ENCODE peak calls at places on chromosomes 5 and 9, in five cellular contexts. One of them, this sample, is unnamed.

GRCh38 chr9:133087429-133088145 is 25.8 kb downstream of the CEL start:
- DNase-seq in GM10248: no peak
- DNase-seq in A549: no peak
- DNase-seq in IMR-90: no peak
- DNase-seq in tibial artery: no peak
- DNase-seq in this sample: no peak

GRCh38 chr9:136014928-136015633 is 53.9 kb upstream of the UBAC1 start:
- DNase-seq in GM10248: no peak
- DNase-seq in IMR-90: no peak
- DNase-seq in tibial artery: peak; percentile 13
- DNase-seq in A549: no peak
- DNase-seq in this sample: peak; percentile 7

GRCh38 chr9:89498845-89499480 is 1.1 kb upstream of the SEMA4D start:
- DNase-seq in tibial artery: no peak
- DNase-seq in A549: no peak
- DNase-seq in IMR-90: no peak
- DNase-seq in GM10248: no peak
- DNase-seq in this sample: no peak

GRCh38 chr5:68449380-68449779 is 233.8 kb downstream of the PIK3R1 start:
- DNase-seq in GM10248: no peak
- DNase-seq in tibial artery: peak; percentile 45
- DNase-seq in A549: no peak
- DNase-seq in IMR-90: no peak
- DNase-seq in this sample: peak; percentile 87

GRCh38 chr9:126151031-126151670 is 175.5 kb upstream of the MVB12B start:
- DNase-seq in A549: no peak
- DNase-seq in tibial artery: no peak
- DNase-seq in IMR-90: no peak
- DNase-seq in GM10248: no peak
- DNase-seq in this sample: no peak

GRCh38 chr5:61575103-61575502 is 243.0 kb downstream of the ZSWIM6 start:
- DNase-seq in tibial artery: no peak
- DNase-seq in GM10248: no peak
- DNase-seq in IMR-90: peak; percentile 77
- DNase-seq in A549: no peak
- DNase-seq in this sample: no peak

GRCh38 chr9:18596920-18597319 is 123.0 kb downstream of the ADAMTSL1 start:
- DNase-seq in tibial artery: no peak
- DNase-seq in A549: no peak
- DNase-seq in GM10248: no peak
- DNase-seq in IMR-90: peak; percentile 77
- DNase-seq in this sample: no peak

GRCh38 chr5:98638701-98639100 is 134.8 kb upstream of the RGMB start:
- DNase-seq in IMR-90: peak; percentile 87
- DNase-seq in A549: no peak
- DNase-seq in tibial artery: peak; percentile 57
- DNase-seq in GM10248: no peak
- DNase-seq in this sample: no peak

GRCh38 chr9:99557816-99558215 is 263.9 kb upstream of the NR4A3 start:
- DNase-seq in IMR-90: no peak
- DNase-seq in GM10248: no peak
- DNase-seq in tibial artery: no peak
- DNase-seq in A549: no peak
- DNase-seq in this sample: no peak

GRCh38 chr9:3887798-3888495 is 362.1 kb upstream of the RFX3 start:
- DNase-seq in IMR-90: no peak
- DNase-seq in A549: no peak
- DNase-seq in GM10248: no peak
- DNase-seq in tibial artery: no peak
- DNase-seq in this sample: no peak

DNA sequence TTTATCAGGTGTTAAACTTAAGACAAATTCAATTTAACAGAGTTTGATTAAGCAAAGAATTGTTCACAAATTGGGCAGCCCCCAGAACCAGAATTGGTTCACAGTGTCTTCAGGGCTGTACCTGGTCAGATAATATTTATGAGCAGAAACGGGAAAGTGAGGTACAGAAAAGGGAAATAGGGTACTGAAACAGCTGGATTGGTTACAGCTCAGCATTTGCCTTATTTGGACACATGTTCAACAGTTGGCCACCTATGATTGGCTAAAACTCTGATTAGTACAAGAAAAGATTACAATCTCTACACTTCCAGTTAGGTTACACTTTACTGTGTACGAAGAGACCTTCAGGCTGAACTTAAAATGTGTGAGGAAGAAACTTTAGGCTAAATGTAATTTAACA is 18.7 kb downstream of the LRRC70 start:
- DNase-seq in GM10248: no peak
- DNase-seq in tibial artery: no peak
- DNase-seq in IMR-90: no peak
- DNase-seq in A549: no peak
- DNase-seq in this sample: no peak
- TF ChIP-seq CTCF in GM10248: no peak
- TF ChIP-seq CTCF in tibial artery: no peak
- TF ChIP-seq CTCF in IMR-90: no peak
- TF ChIP-seq CTCF in A549: no peak
- TF ChIP-seq CTCF in this sample: no peak

DNA sequence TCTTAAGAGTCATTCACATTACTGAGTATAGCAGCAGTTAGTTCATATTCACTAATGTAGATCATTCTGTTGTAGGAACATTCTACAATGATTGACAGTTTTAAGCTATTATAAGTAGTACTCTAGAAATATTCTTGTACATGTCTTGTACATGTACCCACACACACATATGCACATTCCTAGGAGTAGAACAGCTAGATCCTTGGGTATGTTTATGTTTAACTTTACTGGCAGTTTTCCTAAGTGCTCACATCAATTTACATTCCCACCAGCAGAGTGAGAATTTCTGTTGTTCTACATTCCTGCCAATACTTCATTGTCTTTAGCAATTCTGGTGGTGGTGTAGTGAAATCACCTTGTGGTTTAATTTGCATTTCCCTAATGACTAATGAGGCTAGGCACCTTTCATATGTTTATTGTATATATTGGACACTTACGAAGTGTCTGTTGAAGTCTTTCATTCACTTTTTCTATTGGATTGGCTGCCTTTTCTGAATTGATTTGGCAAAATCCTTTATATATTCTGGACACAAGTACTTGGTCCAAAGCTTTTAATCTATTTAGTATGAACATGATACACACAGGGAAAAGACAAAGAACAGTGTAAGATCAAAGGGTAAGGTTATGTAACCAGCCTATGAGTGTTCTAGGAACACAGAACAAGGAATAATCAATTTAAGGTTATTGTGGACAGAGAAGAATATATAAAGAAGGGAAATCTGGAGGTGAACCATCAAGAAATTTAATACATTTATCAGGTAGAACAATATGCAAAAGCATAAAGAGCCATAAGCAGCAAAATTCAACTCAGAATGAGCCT is 95.6 kb downstream of the MLLT3 start:
- DNase-seq in A549: no peak
- DNase-seq in GM10248: no peak
- DNase-seq in IMR-90: peak; percentile 44
- DNase-seq in tibial artery: no peak
- DNase-seq in this sample: no peak
- TF ChIP-seq CTCF in A549: no peak
- TF ChIP-seq CTCF in GM10248: no peak
- TF ChIP-seq CTCF in IMR-90: peak; percentile 32
- TF ChIP-seq CTCF in tibial artery: no peak
- TF ChIP-seq CTCF in this sample: no peak

DNA sequence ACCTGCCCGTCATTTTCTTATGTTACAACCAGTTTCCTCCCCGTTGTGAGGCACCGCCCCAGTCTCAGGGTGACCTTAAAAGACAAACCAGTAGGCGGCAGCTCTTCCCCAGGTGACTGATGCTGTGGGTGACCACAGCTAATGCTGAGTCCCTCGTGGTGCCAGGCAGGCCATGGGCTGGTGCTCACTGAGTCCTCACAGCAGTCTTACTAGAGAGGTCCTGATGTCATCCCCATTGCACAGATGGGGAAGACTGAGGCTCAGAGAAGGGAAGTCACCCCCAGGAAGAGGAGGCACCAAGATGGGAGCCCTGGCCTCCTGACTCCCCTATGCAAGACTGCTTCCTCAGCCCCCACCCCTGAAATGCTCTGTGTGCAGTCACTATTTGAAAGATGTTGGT is 978 bp downstream of the CFAP157 start:
- DNase-seq in A549: no peak
- DNase-seq in GM10248: peak; percentile 58
- DNase-seq in IMR-90: no peak
- DNase-seq in tibial artery: no peak
- DNase-seq in this sample: no peak
- TF ChIP-seq CTCF in A549: no peak
- TF ChIP-seq CTCF in GM10248: no peak
- TF ChIP-seq CTCF in IMR-90: no peak
- TF ChIP-seq CTCF in tibial artery: no peak
- TF ChIP-seq CTCF in this sample: no peak

DNA sequence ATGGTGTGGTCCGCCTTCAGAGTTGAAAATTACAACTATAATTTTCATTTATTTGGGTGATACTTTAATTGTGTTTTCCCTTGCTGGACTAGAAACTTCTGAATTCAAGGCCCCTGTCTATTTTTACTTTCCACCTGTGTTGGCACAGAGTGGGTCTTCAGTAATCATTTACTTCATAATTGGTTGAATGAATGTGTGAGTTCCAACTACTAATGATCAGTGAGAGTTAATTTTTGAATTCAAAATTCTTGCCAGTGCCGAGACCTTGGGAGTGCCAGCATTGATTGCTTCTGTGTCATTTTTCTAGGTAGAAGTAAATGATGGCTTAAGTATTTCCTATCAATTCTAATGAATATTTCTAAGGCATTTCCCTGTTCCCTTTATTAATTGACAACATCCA is 61.4 kb downstream of the PARP8 start:
- DNase-seq in IMR-90: no peak
- DNase-seq in tibial artery: no peak
- DNase-seq in A549: no peak
- DNase-seq in GM10248: no peak
- DNase-seq in this sample: no peak
- TF ChIP-seq CTCF in IMR-90: no peak
- TF ChIP-seq CTCF in tibial artery: no peak
- TF ChIP-seq CTCF in A549: no peak
- TF ChIP-seq CTCF in GM10248: no peak
- TF ChIP-seq CTCF in this sample: no peak

GRCh38 chr5:173529861-173530260 is 86.6 kb downstream of the BOD1 start:
- DNase-seq in IMR-90: no peak
- DNase-seq in A549: no peak
- DNase-seq in tibial artery: no peak
- DNase-seq in GM10248: no peak
- DNase-seq in this sample: no peak

GRCh38 chr5:173527671-173528070 is 88.8 kb downstream of the BOD1 start:
- DNase-seq in A549: no peak
- DNase-seq in GM10248: no peak
- DNase-seq in IMR-90: no peak
- DNase-seq in tibial artery: no peak
- DNase-seq in this sample: no peak

GRCh38 chr5:173531863-173532262 is 84.6 kb downstream of the BOD1 start:
- DNase-seq in IMR-90: no peak
- DNase-seq in A549: no peak
- DNase-seq in tibial artery: no peak
- DNase-seq in GM10248: no peak
- DNase-seq in this sample: no peak

GRCh38 chr5:173532689-173533250 is 83.7 kb downstream of the BOD1 start:
- DNase-seq in tibial artery: no peak
- DNase-seq in GM10248: no peak
- DNase-seq in A549: no peak
- DNase-seq in IMR-90: no peak
- DNase-seq in this sample: no peak

DNA sequence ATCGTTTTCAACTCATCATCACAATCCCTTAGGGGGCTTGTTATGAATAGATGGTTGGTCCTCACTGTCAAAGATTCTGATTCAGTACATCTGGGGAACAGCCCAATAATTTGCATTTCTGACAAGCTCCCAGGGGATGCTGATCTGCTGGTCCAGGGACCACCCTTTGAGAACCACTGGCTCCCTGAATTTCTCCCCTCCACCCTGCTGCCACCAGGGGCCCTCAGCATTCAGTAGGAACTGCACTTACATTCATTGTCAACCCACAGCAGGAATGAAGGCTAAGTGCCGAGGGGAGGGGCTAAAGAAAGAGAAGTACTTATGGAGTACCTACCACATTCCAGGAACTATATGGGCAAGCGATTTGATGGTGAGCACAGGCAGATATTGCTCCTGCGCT is 85.9 kb downstream of the BOD1 start:
- DNase-seq in IMR-90: no peak
- DNase-seq in tibial artery: no peak
- DNase-seq in A549: peak; percentile 17
- DNase-seq in GM10248: no peak
- DNase-seq in this sample: no peak
- TF ChIP-seq CTCF in IMR-90: no peak
- TF ChIP-seq CTCF in tibial artery: no peak
- TF ChIP-seq CTCF in A549: no peak
- TF ChIP-seq CTCF in GM10248: no peak
- TF ChIP-seq CTCF in this sample: no peak

GRCh38 chr5:72816297-72817075 is at the start of gene TNPO1:
- DNase-seq in GM10248: peak; percentile 92
- DNase-seq in tibial artery: peak; percentile 93
- DNase-seq in A549: peak; percentile 76
- DNase-seq in IMR-90: peak; percentile 90
- DNase-seq in this sample: peak; percentile 97
- TF ChIP-seq CTCF in GM10248: no peak
- TF ChIP-seq CTCF in tibial artery: no peak
- TF ChIP-seq CTCF in A549: no peak
- TF ChIP-seq CTCF in IMR-90: peak; percentile 0
- TF ChIP-seq CTCF in this sample: no peak

DNA sequence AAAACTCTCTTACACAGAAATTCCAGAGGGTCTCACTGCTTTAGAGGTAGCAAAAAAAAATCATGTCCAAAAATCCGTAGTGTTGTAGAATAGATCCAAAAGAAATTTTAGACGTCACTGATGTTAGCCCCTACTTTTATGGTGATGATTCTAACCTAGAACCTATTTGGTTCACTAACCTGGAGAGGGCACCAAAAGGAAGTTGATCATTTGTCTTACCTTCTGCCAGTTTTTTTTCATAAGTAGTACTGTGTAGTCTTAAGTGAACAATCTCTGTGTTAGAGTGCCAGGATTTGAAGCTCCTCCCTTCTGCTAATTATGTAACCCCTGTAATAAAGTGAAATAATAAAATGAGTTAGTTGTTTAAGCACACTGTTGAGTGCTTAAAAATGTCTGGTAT is 215.2 kb downstream of the SMARCA2 start:
- DNase-seq in IMR-90: no peak
- DNase-seq in A549: no peak
- DNase-seq in GM10248: no peak
- DNase-seq in tibial artery: no peak
- DNase-seq in this sample: no peak
- TF ChIP-seq CTCF in IMR-90: no peak
- TF ChIP-seq CTCF in A549: no peak
- TF ChIP-seq CTCF in GM10248: no peak
- TF ChIP-seq CTCF in tibial artery: no peak
- TF ChIP-seq CTCF in this sample: no peak

GRCh38 chr5:78300464-78301045 is 6.1 kb upstream of the AP3B1 start:
- DNase-seq in A549: no peak
- DNase-seq in tibial artery: no peak
- DNase-seq in IMR-90: peak; percentile 23
- DNase-seq in GM10248: no peak
- DNase-seq in this sample: no peak
- TF ChIP-seq CTCF in A549: peak; percentile 61
- TF ChIP-seq CTCF in tibial artery: no peak
- TF ChIP-seq CTCF in IMR-90: peak; percentile 45
- TF ChIP-seq CTCF in GM10248: peak; percentile 16
- TF ChIP-seq CTCF in this sample: peak; percentile 21

This sample was measured in psoas muscle.